ENCODE peak calls at places on chromosomes 16 and 17, in eight cellular contexts. J, V, M, Y, I, E, F and G are unnamed samples.
A peak's percentile ranks its signal among the peaks of the same experiment; 100 is the strongest.

GRCh38 chr17:81926451-81927144 is 937 bp downstream of the MAFG start:
- DNase-seq in V (peak; percentile 90), I (peak; percentile 53), M (peak; percentile 89), F (no peak), E (no peak), J (peak; percentile 85), Y (peak; percentile 85), G (peak; percentile 68)

GRCh38 chr17:79944251-79944812 is 91.3 kb downstream of the TBC1D16 start:
- DNase-seq in V (no peak), J (no peak), E (peak; percentile 55), Y (no peak), F (no peak), M (no peak), I (no peak), G (no peak)

GRCh38 chr17:81165246-81166032 is at the start of gene PVALEF:
- DNase-seq in J (peak; percentile 8), V (no peak), I (no peak), M (no peak), E (no peak), F (no peak), Y (peak; percentile 71), G (no peak)

GRCh38 chr16:71214771-71215381 is 15.6 kb downstream of the HYDIN start:
- DNase-seq in F (no peak), M (no peak), J (no peak), E (no peak), Y (no peak), I (peak; percentile 11), V (no peak), G (peak; percentile 9)

GRCh38 chr17:29949708-29950107 is 8.3 kb downstream of the EFCAB5 start:
- DNase-seq in Y (no peak), F (no peak), V (no peak), I (no peak), E (no peak), J (no peak), M (no peak), G (no peak)

GRCh38 chr16:72928089-72928981 is 119.6 kb downstream of the ZFHX3 start:
- DNase-seq in F (no peak), M (no peak), E (peak; percentile 27), I (no peak), V (no peak), Y (no peak), J (no peak), G (no peak)

GRCh38 chr16:79283578-79283977 is 317.0 kb downstream of the MAF start:
- DNase-seq in V (peak; percentile 10), M (no peak), Y (no peak), J (no peak), I (no peak), E (no peak), F (no peak), G (no peak)

GRCh38 chr16:83887088-83887487 is 11.8 kb upstream of the MLYCD start:
- DNase-seq in M (peak; percentile 46), V (peak; percentile 26), F (no peak), E (no peak), Y (peak; percentile 27), J (no peak), I (peak; percentile 2), G (peak; percentile 42)

GRCh38 chr16:11681526-11681925 is 13.3 kb downstream of the SNN start:
- DNase-seq in V (peak; percentile 56), E (peak; percentile 28), M (no peak), F (no peak), Y (no peak), I (no peak), J (no peak), G (no peak)

GRCh38 chr16:71501562-71501961 is 12.4 kb upstream of the ZNF19 start:
- DNase-seq in Y (no peak), M (no peak), I (no peak), V (no peak), E (no peak), F (no peak), J (no peak), G (no peak)

DNA sequence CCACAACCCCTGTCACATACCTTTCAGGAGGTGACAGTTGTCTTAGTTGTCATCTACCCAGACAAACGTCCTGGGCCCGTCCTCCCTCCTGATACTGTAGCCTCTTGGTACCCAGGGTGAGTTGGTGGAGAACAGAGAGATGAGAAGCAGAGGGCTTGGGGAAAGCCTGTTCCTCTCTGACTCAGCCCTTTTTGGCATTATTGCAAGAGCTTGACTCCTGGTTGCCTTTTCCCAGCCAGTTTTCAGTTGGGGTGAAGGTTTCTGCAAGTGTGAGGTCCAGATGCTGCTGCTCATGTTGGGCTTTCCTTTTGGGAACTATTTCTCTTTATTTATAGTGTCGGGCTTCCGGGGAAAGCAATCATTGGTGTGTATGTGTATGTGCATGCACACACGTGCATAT is 2.1 kb upstream of the AOC2 start:
- DNase-seq in J (no peak), I (no peak), E (no peak), Y (no peak), F (no peak), V (no peak), M (no peak), G (no peak)
- H3K36me3 ChIP-seq in J (peaks cover 2% of the 10 kb centered on the region), I (peaks cover 44% of the 10 kb centered on the region), E (peaks cover 74% of the 10 kb centered on the region), Y (no peaks in the 10 kb centered on the region), F (peaks cover 21% of the 10 kb centered on the region), V (no peaks in the 10 kb centered on the region), M (peaks cover 87% of the 10 kb centered on the region), G (peaks cover 28% of the 10 kb centered on the region)

GRCh38 chr17:35605753-35606152 is 18.6 kb downstream of the AP2B1 start:
- DNase-seq in Y (no peak), J (no peak), M (no peak), F (peak; percentile 31), V (no peak), I (no peak), E (no peak), G (no peak)
- H3K36me3 ChIP-seq in Y (peaks cover 3% of the 10 kb centered on the region), J (no peaks in the 10 kb centered on the region), M (peaks cover 100% of the 10 kb centered on the region), F (peaks cover 7% of the 10 kb centered on the region), V (no peaks in the 10 kb centered on the region), I (peaks cover 22% of the 10 kb centered on the region), E (peaks cover 89% of the 10 kb centered on the region), G (peaks cover 12% of the 10 kb centered on the region)

DNA sequence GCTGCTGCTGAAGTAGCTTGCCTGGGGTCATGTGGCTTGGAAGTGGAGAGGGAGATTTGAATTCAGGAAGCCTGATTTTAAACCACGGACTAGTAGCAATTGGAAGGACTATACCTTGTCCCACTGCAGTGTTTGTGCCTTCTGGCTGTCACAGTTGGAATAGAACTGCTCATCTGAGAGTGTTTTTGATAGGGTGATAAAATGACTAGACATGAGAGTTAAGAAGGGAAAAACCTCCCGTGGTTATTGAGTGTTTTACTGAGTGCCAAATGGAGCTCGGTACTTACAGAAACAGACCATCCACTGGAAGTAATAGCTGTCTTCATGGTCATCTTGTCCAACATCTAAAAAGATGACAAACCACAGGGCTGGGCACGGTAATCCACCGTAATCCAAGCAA is 70.4 kb downstream of the MSI2 start:
- DNase-seq in E (no peak), I (no peak), M (no peak), F (no peak), V (no peak), J (no peak), Y (no peak), G (no peak)
- H3K36me3 ChIP-seq in E (peaks cover 8% of the 10 kb centered on the region), I (no peaks in the 10 kb centered on the region), M (peaks cover 9% of the 10 kb centered on the region), F (no peaks in the 10 kb centered on the region), V (no peaks in the 10 kb centered on the region), J (no peaks in the 10 kb centered on the region), Y (no peaks in the 10 kb centered on the region), G (no peaks in the 10 kb centered on the region)

GRCh38 chr17:3588104-3588503 is 21.1 kb downstream of the TRPV1 start:
- DNase-seq in Y (no peak), E (no peak), V (no peak), I (no peak), M (no peak), F (no peak), J (no peak), G (no peak)
- H3K36me3 ChIP-seq in Y (no peaks in the 10 kb centered on the region), E (no peaks in the 10 kb centered on the region), V (no peaks in the 10 kb centered on the region), I (no peaks in the 10 kb centered on the region), M (peaks cover 87% of the 10 kb centered on the region), F (peaks cover 16% of the 10 kb centered on the region), J (peaks cover 3% of the 10 kb centered on the region), G (no peaks in the 10 kb centered on the region)

GRCh38 chr16:4692460-4693295 is 684 bp upstream of the NUDT16L1 start:
- DNase-seq in I (no peak), V (no peak), E (peak; percentile 56), Y (peak; percentile 53), F (no peak), J (no peak), M (no peak), G (no peak)

GRCh38 chr16:4693296-4693955 is at the start of gene NUDT16L1:
- DNase-seq in Y (peak; percentile 99), V (peak; percentile 97), I (peak; percentile 96), F (peak; percentile 70), M (peak; percentile 98), J (peak; percentile 98), E (peak; percentile 95), G (peak; percentile 98)

GRCh38 chr16:4694664-4695451 is 1.5 kb downstream of the NUDT16L1 start:
- DNase-seq in F (no peak), M (no peak), I (no peak), J (no peak), Y (no peak), E (peak; percentile 60), V (no peak), G (no peak)

GRCh38 chr16:4695473-4696171 is 2.3 kb downstream of the NUDT16L1 start:
- DNase-seq in F (no peak), J (no peak), I (no peak), E (peak; percentile 45), M (no peak), V (no peak), Y (no peak), G (no peak)

GRCh38 chr16:4693956-4694663 is 748 bp downstream of the NUDT16L1 start:
- DNase-seq in V (peak; percentile 56), E (peak; percentile 61), I (peak; percentile 29), F (no peak), Y (peak; percentile 37), M (peak; percentile 57), J (no peak), G (peak; percentile 51)
- H3K36me3 ChIP-seq in V (no peaks in the 10 kb centered on the region), E (peaks cover 10% of the 10 kb centered on the region), I (peaks cover 10% of the 10 kb centered on the region), F (peaks cover 44% of the 10 kb centered on the region), Y (no peaks in the 10 kb centered on the region), M (peaks cover 57% of the 10 kb centered on the region), J (no peaks in the 10 kb centered on the region), G (peaks cover 15% of the 10 kb centered on the region)